ENCODE peak calls at places on chromosome 6, in eight cellular contexts. One of them, this sample, is unnamed.

GRCh38 chr6:150900049-150900448 is 34.5 kb downstream of the MTHFD1L start:
- DNase-seq in WERI-Rb-1: no peak
- DNase-seq in nephron progenitor cell: no peak
- DNase-seq in A549: no peak
- DNase-seq in body of pancreas: no peak
- DNase-seq in fibroblast of mammary gland: peak; percentile 35
- DNase-seq in HCT116: no peak
- DNase-seq in fibroblast of pulmonary artery: no peak
- DNase-seq in this sample: no peak

GRCh38 chr6:48315051-48315719 is 204.2 kb upstream of the PTCHD4 start:
- DNase-seq in WERI-Rb-1: no peak
- DNase-seq in nephron progenitor cell: no peak
- DNase-seq in A549: no peak
- DNase-seq in body of pancreas: no peak
- DNase-seq in fibroblast of mammary gland: no peak
- DNase-seq in HCT116: no peak
- DNase-seq in fibroblast of pulmonary artery: no peak
- DNase-seq in this sample: no peak

GRCh38 chr6:56357616-56358373 is 110.4 kb upstream of the COL21A1 start:
- DNase-seq in WERI-Rb-1: no peak
- DNase-seq in nephron progenitor cell: no peak
- DNase-seq in A549: no peak
- DNase-seq in body of pancreas: no peak
- DNase-seq in fibroblast of mammary gland: peak; percentile 34
- DNase-seq in HCT116: no peak
- DNase-seq in fibroblast of pulmonary artery: peak; percentile 42
- DNase-seq in this sample: no peak

GRCh38 chr6:160793652-160794051 is 91.6 kb downstream of the PLG start:
- DNase-seq in WERI-Rb-1: no peak
- DNase-seq in nephron progenitor cell: no peak
- DNase-seq in A549: no peak
- DNase-seq in body of pancreas: no peak
- DNase-seq in fibroblast of mammary gland: no peak
- DNase-seq in HCT116: no peak
- DNase-seq in fibroblast of pulmonary artery: no peak
- DNase-seq in this sample: no peak

GRCh38 chr6:145074805-145075204 is 660.5 kb downstream of the EPM2A start:
- DNase-seq in WERI-Rb-1: no peak
- DNase-seq in nephron progenitor cell: no peak
- DNase-seq in A549: no peak
- DNase-seq in body of pancreas: no peak
- DNase-seq in fibroblast of mammary gland: no peak
- DNase-seq in HCT116: no peak
- DNase-seq in fibroblast of pulmonary artery: no peak
- DNase-seq in this sample: no peak

GRCh38 chr6:43669050-43669921 is 18.3 kb downstream of the MRPS18A start:
- DNase-seq in WERI-Rb-1: no peak
- DNase-seq in nephron progenitor cell: no peak
- DNase-seq in A549: no peak
- DNase-seq in body of pancreas: peak; percentile 25
- DNase-seq in fibroblast of mammary gland: peak; percentile 77
- DNase-seq in HCT116: no peak
- DNase-seq in fibroblast of pulmonary artery: peak; percentile 65
- DNase-seq in this sample: no peak

GRCh38 chr6:145669627-145670034 is 65.7 kb downstream of the EPM2A start:
- DNase-seq in WERI-Rb-1: no peak
- DNase-seq in nephron progenitor cell: no peak
- DNase-seq in A549: no peak
- DNase-seq in body of pancreas: no peak
- DNase-seq in fibroblast of mammary gland: peak; percentile 84
- DNase-seq in HCT116: no peak
- DNase-seq in fibroblast of pulmonary artery: peak; percentile 77
- DNase-seq in this sample: peak; percentile 74

GRCh38 chr6:144528605-144529425 is 243.7 kb downstream of the UTRN start:
- DNase-seq in WERI-Rb-1: peak; percentile 35
- DNase-seq in nephron progenitor cell: peak; percentile 16
- DNase-seq in A549: no peak
- DNase-seq in body of pancreas: no peak
- DNase-seq in fibroblast of mammary gland: peak; percentile 50
- DNase-seq in HCT116: no peak
- DNase-seq in fibroblast of pulmonary artery: peak; percentile 22
- DNase-seq in this sample: peak; percentile 50

GRCh38 chr6:133512410-133513016 is 271.4 kb downstream of the EYA4 start:
- DNase-seq in WERI-Rb-1: peak; percentile 22
- DNase-seq in nephron progenitor cell: peak; percentile 62
- DNase-seq in A549: peak; percentile 53
- DNase-seq in body of pancreas: peak; percentile 63
- DNase-seq in fibroblast of mammary gland: peak; percentile 64
- DNase-seq in HCT116: peak; percentile 44
- DNase-seq in fibroblast of pulmonary artery: peak; percentile 76
- DNase-seq in this sample: peak; percentile 82

GRCh38 chr6:10441004-10441654 is 26.3 kb upstream of the TFAP2A start:
- DNase-seq in WERI-Rb-1: no peak
- DNase-seq in nephron progenitor cell: no peak
- DNase-seq in A549: peak; percentile 98
- DNase-seq in body of pancreas: no peak
- DNase-seq in fibroblast of mammary gland: peak; percentile 62
- DNase-seq in HCT116: peak; percentile 93
- DNase-seq in fibroblast of pulmonary artery: peak; percentile 91
- DNase-seq in this sample: peak; percentile 89

GRCh38 chr6:30447237-30447636 is 42.1 kb upstream of the HLA-E start:
- DNase-seq in WERI-Rb-1: peak; percentile 60
- DNase-seq in nephron progenitor cell: peak; percentile 35
- DNase-seq in A549: peak; percentile 24
- DNase-seq in body of pancreas: no peak
- DNase-seq in fibroblast of mammary gland: peak; percentile 45
- DNase-seq in HCT116: peak; percentile 36
- DNase-seq in fibroblast of pulmonary artery: no peak
- DNase-seq in this sample: peak; percentile 21

GRCh38 chr6:170003027-170003426 is 251.6 kb downstream of the ERMARD start:
- DNase-seq in WERI-Rb-1: peak; percentile 51
- DNase-seq in nephron progenitor cell: no peak
- DNase-seq in A549: no peak
- DNase-seq in body of pancreas: no peak
- DNase-seq in fibroblast of mammary gland: no peak
- DNase-seq in HCT116: no peak
- DNase-seq in fibroblast of pulmonary artery: no peak
- DNase-seq in this sample: no peak

GRCh38 chr6:16471222-16471784 is 232.9 kb downstream of the GMPR start:
- DNase-seq in WERI-Rb-1: peak; percentile 71
- DNase-seq in nephron progenitor cell: no peak
- DNase-seq in A549: no peak
- DNase-seq in body of pancreas: no peak
- DNase-seq in fibroblast of mammary gland: no peak
- DNase-seq in HCT116: no peak
- DNase-seq in fibroblast of pulmonary artery: no peak
- DNase-seq in this sample: peak; percentile 54

GRCh38 chr6:1618305-1619105 is 8.8 kb downstream of the FOXC1 start:
- DNase-seq in WERI-Rb-1: no peak
- DNase-seq in nephron progenitor cell: no peak
- DNase-seq in A549: no peak
- DNase-seq in body of pancreas: no peak
- DNase-seq in fibroblast of mammary gland: no peak
- DNase-seq in HCT116: no peak
- DNase-seq in fibroblast of pulmonary artery: no peak
- DNase-seq in this sample: no peak

GRCh38 chr6:133502451-133503259 is 261.5 kb downstream of the EYA4 start:
- DNase-seq in WERI-Rb-1: no peak
- DNase-seq in nephron progenitor cell: no peak
- DNase-seq in A549: no peak
- DNase-seq in body of pancreas: peak; percentile 11
- DNase-seq in fibroblast of mammary gland: peak; percentile 65
- DNase-seq in HCT116: no peak
- DNase-seq in fibroblast of pulmonary artery: peak; percentile 78
- DNase-seq in this sample: peak; percentile 97

GRCh38 chr6:129774697-129775447 is 64.9 kb upstream of the ARHGAP18 start:
- DNase-seq in WERI-Rb-1: peak; percentile 85
- DNase-seq in nephron progenitor cell: peak; percentile 79
- DNase-seq in A549: peak; percentile 66
- DNase-seq in body of pancreas: peak; percentile 74
- DNase-seq in fibroblast of mammary gland: peak; percentile 86
- DNase-seq in HCT116: peak; percentile 68
- DNase-seq in fibroblast of pulmonary artery: peak; percentile 90
- DNase-seq in this sample: peak; percentile 91

GRCh38 chr6:108609276-108609769 is 48.6 kb downstream of the FOXO3 start:
- DNase-seq in WERI-Rb-1: peak; percentile 16
- DNase-seq in nephron progenitor cell: no peak
- DNase-seq in A549: no peak
- DNase-seq in body of pancreas: no peak
- DNase-seq in fibroblast of mammary gland: peak; percentile 87
- DNase-seq in HCT116: peak; percentile 50
- DNase-seq in fibroblast of pulmonary artery: peak; percentile 58
- DNase-seq in this sample: no peak

GRCh38 chr6:22785036-22785435 is 215.7 kb downstream of the HDGFL1 start:
- DNase-seq in WERI-Rb-1: no peak
- DNase-seq in nephron progenitor cell: peak; percentile 5
- DNase-seq in A549: no peak
- DNase-seq in body of pancreas: no peak
- DNase-seq in fibroblast of mammary gland: no peak
- DNase-seq in HCT116: no peak
- DNase-seq in fibroblast of pulmonary artery: peak; percentile 13
- DNase-seq in this sample: peak; percentile 16

GRCh38 chr6:40907198-40907701 is 131.8 kb downstream of the UNC5CL start:
- DNase-seq in WERI-Rb-1: no peak
- DNase-seq in nephron progenitor cell: no peak
- DNase-seq in A549: peak; percentile 92
- DNase-seq in body of pancreas: peak; percentile 52
- DNase-seq in fibroblast of mammary gland: peak; percentile 23
- DNase-seq in HCT116: no peak
- DNase-seq in fibroblast of pulmonary artery: peak; percentile 33
- DNase-seq in this sample: no peak

GRCh38 chr6:34642427-34642826 is 54.1 kb downstream of the ILRUN start:
- DNase-seq in WERI-Rb-1: no peak
- DNase-seq in nephron progenitor cell: no peak
- DNase-seq in A549: no peak
- DNase-seq in body of pancreas: no peak
- DNase-seq in fibroblast of mammary gland: no peak
- DNase-seq in HCT116: no peak
- DNase-seq in fibroblast of pulmonary artery: no peak
- DNase-seq in this sample: no peak

GRCh38 chr6:142885182-142885867 is 59.7 kb downstream of the HIVEP2 start:
- DNase-seq in WERI-Rb-1: no peak
- DNase-seq in nephron progenitor cell: peak; percentile 35
- DNase-seq in A549: peak; percentile 95
- DNase-seq in body of pancreas: peak; percentile 50
- DNase-seq in fibroblast of mammary gland: peak; percentile 99
- DNase-seq in HCT116: peak; percentile 94
- DNase-seq in fibroblast of pulmonary artery: peak; percentile 99
- DNase-seq in this sample: peak; percentile 97

GRCh38 chr6:12602951-12603710 is 113.4 kb upstream of the PHACTR1 start:
- DNase-seq in WERI-Rb-1: no peak
- DNase-seq in nephron progenitor cell: no peak
- DNase-seq in A549: peak; percentile 88
- DNase-seq in body of pancreas: peak; percentile 49
- DNase-seq in fibroblast of mammary gland: peak; percentile 62
- DNase-seq in HCT116: peak; percentile 28
- DNase-seq in fibroblast of pulmonary artery: peak; percentile 90
- DNase-seq in this sample: peak; percentile 84

GRCh38 chr6:1609662-1610496 is at the start of gene FOXC1:
- DNase-seq in WERI-Rb-1: peak; percentile 77
- DNase-seq in nephron progenitor cell: peak; percentile 87
- DNase-seq in A549: peak; percentile 86
- DNase-seq in body of pancreas: peak; percentile 89
- DNase-seq in fibroblast of mammary gland: peak; percentile 89
- DNase-seq in HCT116: peak; percentile 83
- DNase-seq in fibroblast of pulmonary artery: peak; percentile 94
- DNase-seq in this sample: peak; percentile 84

GRCh38 chr6:45086685-45087084 is 241.4 kb upstream of the RUNX2 start:
- DNase-seq in WERI-Rb-1: no peak
- DNase-seq in nephron progenitor cell: no peak
- DNase-seq in A549: no peak
- DNase-seq in body of pancreas: no peak
- DNase-seq in fibroblast of mammary gland: peak; percentile 22
- DNase-seq in HCT116: no peak
- DNase-seq in fibroblast of pulmonary artery: peak; percentile 17
- DNase-seq in this sample: no peak
- TF ChIP-seq CTCF in WERI-Rb-1: no peak
- TF ChIP-seq CTCF in nephron progenitor cell: no peak
- TF ChIP-seq CTCF in A549: peak; percentile 19
- TF ChIP-seq CTCF in body of pancreas: no peak
- TF ChIP-seq CTCF in fibroblast of mammary gland: peak; percentile 13
- TF ChIP-seq CTCF in HCT116: no peak
- TF ChIP-seq CTCF in fibroblast of pulmonary artery: no peak
- TF ChIP-seq CTCF in this sample: peak; percentile 16

GRCh38 chr6:53809691-53810090 is 14.9 kb downstream of the LRRC1 start:
- DNase-seq in WERI-Rb-1: no peak
- DNase-seq in nephron progenitor cell: no peak
- DNase-seq in A549: no peak
- DNase-seq in body of pancreas: no peak
- DNase-seq in fibroblast of mammary gland: no peak
- DNase-seq in HCT116: no peak
- DNase-seq in fibroblast of pulmonary artery: no peak
- DNase-seq in this sample: no peak
- TF ChIP-seq CTCF in WERI-Rb-1: no peak
- TF ChIP-seq CTCF in nephron progenitor cell: no peak
- TF ChIP-seq CTCF in A549: no peak
- TF ChIP-seq CTCF in body of pancreas: no peak
- TF ChIP-seq CTCF in fibroblast of mammary gland: no peak
- TF ChIP-seq CTCF in HCT116: no peak
- TF ChIP-seq CTCF in fibroblast of pulmonary artery: no peak
- TF ChIP-seq CTCF in this sample: no peak

GRCh38 chr6:135600931-135601330 is 103.4 kb upstream of the AHI1 start:
- DNase-seq in WERI-Rb-1: no peak
- DNase-seq in nephron progenitor cell: no peak
- DNase-seq in A549: no peak
- DNase-seq in body of pancreas: no peak
- DNase-seq in fibroblast of mammary gland: no peak
- DNase-seq in HCT116: no peak
- DNase-seq in fibroblast of pulmonary artery: no peak
- DNase-seq in this sample: no peak
- TF ChIP-seq CTCF in WERI-Rb-1: no peak
- TF ChIP-seq CTCF in nephron progenitor cell: no peak
- TF ChIP-seq CTCF in A549: no peak
- TF ChIP-seq CTCF in body of pancreas: no peak
- TF ChIP-seq CTCF in fibroblast of mammary gland: no peak
- TF ChIP-seq CTCF in HCT116: no peak
- TF ChIP-seq CTCF in fibroblast of pulmonary artery: no peak
- TF ChIP-seq CTCF in this sample: no peak

GRCh38 chr6:164037165-164037564 is 622.6 kb downstream of the QKI start:
- DNase-seq in WERI-Rb-1: no peak
- DNase-seq in nephron progenitor cell: no peak
- DNase-seq in A549: no peak
- DNase-seq in body of pancreas: no peak
- DNase-seq in fibroblast of mammary gland: no peak
- DNase-seq in HCT116: no peak
- DNase-seq in fibroblast of pulmonary artery: no peak
- DNase-seq in this sample: no peak

GRCh38 chr6:164035912-164036485 is 621.5 kb downstream of the QKI start:
- DNase-seq in WERI-Rb-1: no peak
- DNase-seq in nephron progenitor cell: no peak
- DNase-seq in A549: no peak
- DNase-seq in body of pancreas: no peak
- DNase-seq in fibroblast of mammary gland: no peak
- DNase-seq in HCT116: no peak
- DNase-seq in fibroblast of pulmonary artery: no peak
- DNase-seq in this sample: no peak

GRCh38 chr6:164042212-164042611 is 627.7 kb downstream of the QKI start:
- DNase-seq in WERI-Rb-1: no peak
- DNase-seq in nephron progenitor cell: no peak
- DNase-seq in A549: no peak
- DNase-seq in body of pancreas: peak; percentile 8
- DNase-seq in fibroblast of mammary gland: no peak
- DNase-seq in HCT116: no peak
- DNase-seq in fibroblast of pulmonary artery: no peak
- DNase-seq in this sample: no peak

GRCh38 chr6:164040994-164041393 is 626.5 kb downstream of the QKI start:
- DNase-seq in WERI-Rb-1: no peak
- DNase-seq in nephron progenitor cell: no peak
- DNase-seq in A549: no peak
- DNase-seq in body of pancreas: no peak
- DNase-seq in fibroblast of mammary gland: no peak
- DNase-seq in HCT116: no peak
- DNase-seq in fibroblast of pulmonary artery: no peak
- DNase-seq in this sample: no peak

GRCh38 chr6:164039954-164040375 is 625.4 kb downstream of the QKI start:
- DNase-seq in WERI-Rb-1: no peak
- DNase-seq in nephron progenitor cell: no peak
- DNase-seq in A549: no peak
- DNase-seq in body of pancreas: peak; percentile 79
- DNase-seq in fibroblast of mammary gland: peak; percentile 10
- DNase-seq in HCT116: no peak
- DNase-seq in fibroblast of pulmonary artery: peak; percentile 75
- DNase-seq in this sample: peak; percentile 50
- TF ChIP-seq CTCF in WERI-Rb-1: no peak
- TF ChIP-seq CTCF in nephron progenitor cell: no peak
- TF ChIP-seq CTCF in A549: no peak
- TF ChIP-seq CTCF in body of pancreas: peak; percentile 45
- TF ChIP-seq CTCF in fibroblast of mammary gland: no peak
- TF ChIP-seq CTCF in HCT116: no peak
- TF ChIP-seq CTCF in fibroblast of pulmonary artery: no peak
- TF ChIP-seq CTCF in this sample: peak; percentile 14